ENCODE peak calls at places on chromosome 19, in eight cellular contexts. Z is ascending aorta, P is A549, I is heart left ventricle, R is Peyer's patch, W is tibial nerve, E is small intestine, O is body of pancreas. H is an unnamed sample.

GRCh38 chr19:14023404-14024235 is 4.3 kb upstream of the RLN3 start:
- DNase-seq in Z (no peak), P (peak; percentile 58), I (peak; percentile 52), R (peak; percentile 72), W (no peak), E (peak; percentile 82), O (peak; percentile 69), H (peak; percentile 80)

GRCh38 chr19:572891-573825 is 762 bp downstream of the BSG start:
- DNase-seq in Z (no peak), P (no peak), I (peak; percentile 43), R (peak; percentile 60), W (no peak), E (peak; percentile 52), O (peak; percentile 39), H (peak; percentile 69)

GRCh38 chr19:50476224-50476942 is at the start of the genes EMC10 and GARIN5A:
- DNase-seq in Z (peak; percentile 93), P (peak; percentile 99), I (peak; percentile 94), R (peak; percentile 95), W (peak; percentile 72), E (peak; percentile 93), O (peak; percentile 95), H (peak; percentile 97)

GRCh38 chr19:50311723-50312635 is 17.2 kb downstream of the KCNC3 start:
- DNase-seq in Z (no peak), P (peak; percentile 94), I (no peak), R (no peak), W (no peak), E (no peak), O (peak; percentile 20), H (peak; percentile 84)

GRCh38 chr19:34793562-34793961 is 20.5 kb upstream of the ZNF599 start:
- DNase-seq in Z (no peak), P (no peak), I (no peak), R (no peak), W (no peak), E (no peak), O (no peak), H (no peak)

GRCh38 chr19:10001899-10002298 is 8.4 kb downstream of the COL5A3 start:
- DNase-seq in Z (no peak), P (no peak), I (peak; percentile 73), R (peak; percentile 80), W (no peak), E (peak; percentile 75), O (peak; percentile 44), H (no peak)

GRCh38 chr19:38545596-38545995 is 72.2 kb downstream of the MAP4K1 start:
- DNase-seq in Z (no peak), P (no peak), I (no peak), R (no peak), W (no peak), E (no peak), O (no peak), H (no peak)

GRCh38 chr19:52227980-52228379 is 38.1 kb downstream of the PPP2R1A start:
- DNase-seq in Z (peak; percentile 30), P (no peak), I (no peak), R (no peak), W (no peak), E (no peak), O (no peak), H (no peak)

GRCh38 chr19:50322234-50322633 is 6.9 kb downstream of the KCNC3 start:
- DNase-seq in Z (no peak), P (no peak), I (no peak), R (no peak), W (no peak), E (no peak), O (no peak), H (no peak)

GRCh38 chr19:28489126-28489660 is 723.8 kb downstream of the UQCRFS1 start:
- DNase-seq in Z (no peak), P (no peak), I (no peak), R (no peak), W (no peak), E (no peak), O (no peak), H (no peak)

GRCh38 chr19:34504809-34505291 is 23.3 kb downstream of the WTIP start:
- DNase-seq in Z (peak; percentile 62), P (peak; percentile 5), I (no peak), R (peak; percentile 46), W (no peak), E (no peak), O (no peak), H (no peak)

GRCh38 chr19:43561144-43561970 is 14.0 kb downstream of the XRCC1 start:
- DNase-seq in Z (no peak), P (no peak), I (no peak), R (no peak), W (no peak), E (no peak), O (no peak), H (no peak)

GRCh38 chr19:2443785-2444182 is 13.0 kb downstream of the LMNB2 start:
- DNase-seq in Z (no peak), P (no peak), I (no peak), R (no peak), W (no peak), E (no peak), O (no peak), H (no peak)

GRCh38 chr19:18635831-18636182 is 1.0 kb upstream of the KLHL26 start:
- DNase-seq in Z (no peak), P (no peak), I (no peak), R (no peak), W (no peak), E (no peak), O (no peak), H (no peak)

GRCh38 chr19:16564842-16565241 is 7.4 kb downstream of the SLC35E1 start:
- DNase-seq in Z (no peak), P (no peak), I (no peak), R (no peak), W (no peak), E (no peak), O (peak; percentile 65), H (no peak)

GRCh38 chr19:16562608-16563025 is 9.6 kb downstream of the SLC35E1 start:
- DNase-seq in Z (no peak), P (no peak), I (no peak), R (no peak), W (no peak), E (no peak), O (no peak), H (no peak)

GRCh38 chr19:16569609-16570320 is 2.5 kb downstream of the SLC35E1 start:
- DNase-seq in Z (no peak), P (no peak), I (no peak), R (no peak), W (no peak), E (peak; percentile 31), O (peak; percentile 83), H (no peak)

GRCh38 chr19:16566161-16566560 is 6.1 kb downstream of the SLC35E1 start:
- DNase-seq in Z (no peak), P (no peak), I (no peak), R (peak; percentile 92), W (no peak), E (peak; percentile 70), O (peak; percentile 53), H (no peak)

DNA sequence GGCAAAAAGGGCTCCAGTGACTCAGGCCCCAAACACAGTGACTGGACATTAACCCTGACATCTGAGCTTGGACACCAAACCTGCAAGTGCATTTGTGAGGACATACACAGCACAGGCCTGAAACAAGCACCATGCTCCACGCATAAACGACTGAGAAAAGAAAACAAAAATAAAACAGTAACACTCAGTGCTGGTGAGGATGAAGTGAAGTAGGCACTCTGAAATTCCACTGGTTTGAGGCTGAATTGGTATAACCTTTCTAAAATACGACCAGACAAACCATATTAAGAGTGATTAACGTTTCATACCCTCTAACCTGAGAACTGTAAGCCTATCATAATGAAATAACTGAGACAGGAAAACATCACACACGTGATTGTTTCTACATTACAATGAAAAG is 5.5 kb downstream of the SLC35E1 start:
- DNase-seq in Z (no peak), P (no peak), I (no peak), R (no peak), W (no peak), E (no peak), O (no peak), H (no peak)
- H3K27ac ChIP-seq in Z (no peak overlapping the region), P (no peak overlapping the region), I (no peak overlapping the region), R (peak overlapping the region; percentile 73), W (no peak overlapping the region), E (no peak overlapping the region), O (no peak overlapping the region), H (no peak overlapping the region)

DNA sequence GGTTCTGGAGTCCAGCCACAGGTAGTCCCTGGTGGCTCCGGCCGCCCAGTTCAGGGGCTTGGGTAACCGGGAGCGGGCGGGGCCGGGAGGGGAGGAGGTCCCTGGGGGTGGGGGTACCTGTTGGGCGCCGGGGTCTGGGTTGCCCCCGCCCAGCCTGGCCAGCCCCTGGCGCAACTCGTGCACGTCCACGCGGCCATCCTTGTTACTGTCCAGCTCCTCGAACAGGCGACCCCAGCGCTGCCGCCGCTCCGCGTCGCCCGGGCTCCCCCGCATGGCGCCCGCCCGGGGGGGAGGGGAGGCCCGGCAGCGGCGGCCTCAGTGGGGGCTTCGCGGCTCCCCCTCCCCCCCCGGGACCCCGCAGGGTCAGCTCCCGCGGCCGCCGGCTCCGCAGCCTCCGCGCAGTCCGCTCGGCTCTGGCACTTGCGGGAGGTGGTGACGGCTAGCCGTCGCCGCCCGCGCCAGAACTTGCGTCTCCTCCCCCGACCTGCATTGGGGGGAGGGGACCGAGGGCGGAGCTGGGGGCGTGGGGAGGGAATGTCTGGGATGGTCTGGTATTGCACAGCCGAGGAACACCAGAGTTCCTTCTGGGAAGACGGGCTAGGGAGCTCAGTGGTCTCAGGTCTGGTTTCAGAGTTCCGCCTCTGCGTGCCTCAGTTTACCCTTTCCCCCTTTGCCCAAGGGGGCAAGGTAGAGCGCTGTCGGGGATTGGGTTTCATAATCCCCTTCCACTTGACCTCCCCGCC is at the start of gene SLC25A23:
- DNase-seq in Z (peak; percentile 75), P (peak; percentile 66), I (peak; percentile 67), R (peak; percentile 81), W (peak; percentile 32), E (peak; percentile 78), O (peak; percentile 71), H (peak; percentile 83)
- H3K27ac ChIP-seq in Z (peak within 1 kb of the TSS; percentile 29), P (peak within 1 kb of the TSS; percentile 79), I (peak within 1 kb of the TSS; percentile 75), R (peak within 1 kb of the TSS; percentile 92), W (peak within 1 kb of the TSS; percentile 62), E (peak within 1 kb of the TSS; percentile 93), O (peak within 1 kb of the TSS; percentile 96), H (peak within 1 kb of the TSS; percentile 84)

GRCh38 chr19:19650331-19650730 is 6.9 kb upstream of the GMIP start:
- DNase-seq in Z (no peak), P (no peak), I (peak; percentile 15), R (no peak), W (no peak), E (no peak), O (no peak), H (no peak)
- H3K27ac ChIP-seq in Z (no peak overlapping the region), P (no peak overlapping the region), I (no peak overlapping the region), R (no peak overlapping the region), W (no peak overlapping the region), E (no peak overlapping the region), O (no peak overlapping the region), H (no peak overlapping the region)

DNA sequence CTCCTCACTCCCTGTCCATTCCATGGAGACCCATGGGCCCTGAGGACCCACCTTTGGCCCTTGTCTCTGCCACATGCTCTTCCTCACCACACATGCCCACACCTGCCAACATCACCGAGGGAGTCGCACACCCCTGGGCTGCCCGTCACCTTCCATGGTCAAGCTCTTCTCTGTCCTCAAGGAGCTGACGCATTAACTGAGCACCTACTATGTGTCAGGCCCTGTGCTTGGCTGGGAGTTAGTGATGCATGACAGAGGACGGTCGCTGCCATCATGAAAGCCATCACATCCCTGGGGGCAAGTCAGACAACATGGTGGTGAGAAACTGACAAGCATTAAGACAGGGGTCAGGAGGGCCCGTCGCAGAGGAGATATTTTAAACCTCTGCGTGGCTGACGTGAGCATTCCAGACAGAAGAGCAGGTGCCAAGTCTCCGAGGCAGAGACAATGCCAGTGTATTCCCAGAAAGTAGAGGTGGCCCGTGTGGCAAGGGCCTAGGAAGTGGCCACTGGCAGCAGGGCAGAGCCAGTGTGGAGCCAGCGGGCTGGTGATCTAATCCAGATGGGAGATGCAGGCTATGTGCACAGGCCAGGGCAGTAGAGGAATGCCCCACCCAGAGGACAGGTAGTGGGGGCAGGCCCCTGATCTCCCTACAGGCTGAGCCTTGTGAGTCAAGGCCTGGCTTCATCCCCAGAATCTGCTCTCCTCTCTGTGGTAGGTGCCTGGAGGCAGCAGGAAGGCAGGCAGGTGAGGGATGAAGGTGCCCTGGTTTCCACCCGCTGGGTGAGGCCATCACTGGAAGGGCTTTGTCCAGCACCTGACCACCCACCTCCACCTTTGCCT is 21.2 kb downstream of the ELAVL1 start:
- DNase-seq in Z (no peak), P (no peak), I (no peak), R (no peak), W (no peak), E (no peak), O (no peak), H (no peak)
- H3K27ac ChIP-seq in Z (no peak overlapping the region), P (no peak overlapping the region), I (no peak overlapping the region), R (no peak overlapping the region), W (no peak overlapping the region), E (no peak overlapping the region), O (no peak overlapping the region), H (no peak overlapping the region)

H was measured in cardiac muscle cell.